ENCODE peak calls at places on chromosome 9, in ten cellular contexts. One of them, this sample, is unnamed.

GRCh38 chr9:38423273-38423938 is 848 bp downstream of the IGFBPL1 start:
- DNase-seq in GM13976: no peak
- DNase-seq in fibroblast of villous mesenchyme: no peak
- DNase-seq in progenitor cell of endocrine pancreas: no peak
- DNase-seq in thoracic aorta: no peak
- DNase-seq in left lung: no peak
- DNase-seq in cardiac muscle cell: no peak
- DNase-seq in fibroblast of pulmonary artery: no peak
- DNase-seq in cardiac fibroblast: no peak
- DNase-seq in AG04449: no peak
- DNase-seq in this sample: no peak

GRCh38 chr9:131776473-131776872 is 36.6 kb upstream of the RAPGEF1 start:
- DNase-seq in fibroblast of pulmonary artery: peak
- DNase-seq in thoracic aorta: no peak
- DNase-seq in AG04449: no peak
- DNase-seq in left lung: no peak
- DNase-seq in GM13976: peak
- DNase-seq in fibroblast of villous mesenchyme: peak
- DNase-seq in progenitor cell of endocrine pancreas: peak
- DNase-seq in cardiac fibroblast: peak
- DNase-seq in cardiac muscle cell: peak
- DNase-seq in this sample: no peak

GRCh38 chr9:128120061-128120740 is 7.3 kb downstream of the PTGES2 start:
- DNase-seq in fibroblast of villous mesenchyme: no peak
- DNase-seq in GM13976: no peak
- DNase-seq in AG04449: no peak
- DNase-seq in fibroblast of pulmonary artery: no peak
- DNase-seq in thoracic aorta: no peak
- DNase-seq in cardiac muscle cell: no peak
- DNase-seq in progenitor cell of endocrine pancreas: no peak
- DNase-seq in left lung: peak
- DNase-seq in cardiac fibroblast: no peak
- DNase-seq in this sample: no peak

GRCh38 chr9:18543406-18543965 is 69.5 kb downstream of the ADAMTSL1 start:
- DNase-seq in thoracic aorta: no peak
- DNase-seq in cardiac muscle cell: peak
- DNase-seq in progenitor cell of endocrine pancreas: no peak
- DNase-seq in GM13976: no peak
- DNase-seq in fibroblast of villous mesenchyme: peak
- DNase-seq in left lung: peak
- DNase-seq in fibroblast of pulmonary artery: peak
- DNase-seq in cardiac fibroblast: peak
- DNase-seq in AG04449: peak
- DNase-seq in this sample: no peak

GRCh38 chr9:87606921-87607521 is 109.4 kb downstream of the DAPK1 start:
- DNase-seq in left lung: no peak
- DNase-seq in fibroblast of pulmonary artery: peak
- DNase-seq in GM13976: no peak
- DNase-seq in fibroblast of villous mesenchyme: peak
- DNase-seq in cardiac fibroblast: peak
- DNase-seq in cardiac muscle cell: peak
- DNase-seq in AG04449: peak
- DNase-seq in thoracic aorta: no peak
- DNase-seq in progenitor cell of endocrine pancreas: no peak
- DNase-seq in this sample: no peak

GRCh38 chr9:74942801-74943200 is 9.9 kb downstream of the C9orf40 start:
- DNase-seq in GM13976: no peak
- DNase-seq in fibroblast of pulmonary artery: peak
- DNase-seq in thoracic aorta: no peak
- DNase-seq in AG04449: no peak
- DNase-seq in cardiac muscle cell: peak
- DNase-seq in progenitor cell of endocrine pancreas: no peak
- DNase-seq in fibroblast of villous mesenchyme: peak
- DNase-seq in cardiac fibroblast: peak
- DNase-seq in left lung: no peak
- DNase-seq in this sample: no peak

GRCh38 chr9:81826541-81826906 is 101.7 kb upstream of the SPATA31D4 start:
- DNase-seq in fibroblast of pulmonary artery: peak
- DNase-seq in thoracic aorta: no peak
- DNase-seq in cardiac muscle cell: peak
- DNase-seq in fibroblast of villous mesenchyme: no peak
- DNase-seq in AG04449: no peak
- DNase-seq in GM13976: no peak
- DNase-seq in cardiac fibroblast: peak
- DNase-seq in progenitor cell of endocrine pancreas: no peak
- DNase-seq in left lung: peak
- DNase-seq in this sample: no peak

GRCh38 chr9:83257937-83258336 is 195.0 kb upstream of the RASEF start:
- DNase-seq in progenitor cell of endocrine pancreas: no peak
- DNase-seq in GM13976: no peak
- DNase-seq in thoracic aorta: no peak
- DNase-seq in AG04449: no peak
- DNase-seq in cardiac muscle cell: no peak
- DNase-seq in cardiac fibroblast: no peak
- DNase-seq in left lung: no peak
- DNase-seq in fibroblast of pulmonary artery: no peak
- DNase-seq in fibroblast of villous mesenchyme: no peak
- DNase-seq in this sample: no peak

GRCh38 chr9:34089311-34089710 is 37.2 kb downstream of the DCAF12 start:
- DNase-seq in cardiac fibroblast: no peak
- DNase-seq in progenitor cell of endocrine pancreas: no peak
- DNase-seq in fibroblast of pulmonary artery: no peak
- DNase-seq in left lung: no peak
- DNase-seq in cardiac muscle cell: no peak
- DNase-seq in GM13976: no peak
- DNase-seq in fibroblast of villous mesenchyme: no peak
- DNase-seq in thoracic aorta: no peak
- DNase-seq in AG04449: no peak
- DNase-seq in this sample: no peak

GRCh38 chr9:137070906-137071275 is 534 bp upstream of the SAPCD2 start:
- DNase-seq in cardiac fibroblast: no peak
- DNase-seq in GM13976: peak
- DNase-seq in fibroblast of pulmonary artery: no peak
- DNase-seq in left lung: no peak
- DNase-seq in cardiac muscle cell: no peak
- DNase-seq in progenitor cell of endocrine pancreas: no peak
- DNase-seq in fibroblast of villous mesenchyme: no peak
- DNase-seq in AG04449: no peak
- DNase-seq in thoracic aorta: no peak
- DNase-seq in this sample: peak
- TF ChIP-seq CTCF in cardiac fibroblast: no peak
- TF ChIP-seq CTCF in GM13976: no peak
- TF ChIP-seq CTCF in fibroblast of pulmonary artery: no peak
- TF ChIP-seq CTCF in left lung: peak
- TF ChIP-seq CTCF in cardiac muscle cell: no peak
- TF ChIP-seq CTCF in progenitor cell of endocrine pancreas: peak
- TF ChIP-seq CTCF in fibroblast of villous mesenchyme: no peak
- TF ChIP-seq CTCF in AG04449: no peak
- TF ChIP-seq CTCF in thoracic aorta: peak
- TF ChIP-seq CTCF in this sample: no peak

DNA sequence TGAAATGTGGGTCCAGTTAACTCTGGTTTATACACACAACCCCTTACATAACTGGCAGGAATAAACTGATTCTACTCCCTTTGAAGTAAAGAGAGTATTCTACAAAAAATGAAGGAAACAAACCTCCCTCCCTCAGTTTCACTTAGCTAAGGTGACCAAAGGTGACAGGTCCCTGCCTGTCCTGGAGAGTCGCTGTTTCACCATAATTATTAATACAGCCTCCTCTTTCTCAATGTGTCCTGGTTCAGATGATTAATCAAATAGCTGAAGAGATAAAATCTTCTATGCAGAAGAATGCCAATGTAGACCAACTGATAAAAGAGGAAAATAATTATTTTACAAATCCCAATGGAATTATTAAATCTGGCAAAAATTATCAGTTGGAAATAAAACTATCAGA is 163.7 kb upstream of the GNA14 start:
- DNase-seq in cardiac muscle cell: no peak
- DNase-seq in progenitor cell of endocrine pancreas: no peak
- DNase-seq in fibroblast of villous mesenchyme: no peak
- DNase-seq in cardiac fibroblast: no peak
- DNase-seq in left lung: no peak
- DNase-seq in thoracic aorta: no peak
- DNase-seq in GM13976: no peak
- DNase-seq in fibroblast of pulmonary artery: no peak
- DNase-seq in AG04449: no peak
- DNase-seq in this sample: no peak
- TF ChIP-seq CTCF in cardiac muscle cell: no peak
- TF ChIP-seq CTCF in progenitor cell of endocrine pancreas: no peak
- TF ChIP-seq CTCF in fibroblast of villous mesenchyme: no peak
- TF ChIP-seq CTCF in cardiac fibroblast: no peak
- TF ChIP-seq CTCF in left lung: no peak
- TF ChIP-seq CTCF in thoracic aorta: no peak
- TF ChIP-seq CTCF in GM13976: no peak
- TF ChIP-seq CTCF in fibroblast of pulmonary artery: no peak
- TF ChIP-seq CTCF in AG04449: no peak
- TF ChIP-seq CTCF in this sample: no peak

GRCh38 chr9:108271236-108271635 is 584.5 kb downstream of the ACTL7B start:
- DNase-seq in cardiac fibroblast: no peak
- DNase-seq in fibroblast of pulmonary artery: no peak
- DNase-seq in thoracic aorta: no peak
- DNase-seq in fibroblast of villous mesenchyme: no peak
- DNase-seq in left lung: no peak
- DNase-seq in progenitor cell of endocrine pancreas: no peak
- DNase-seq in AG04449: no peak
- DNase-seq in cardiac muscle cell: no peak
- DNase-seq in GM13976: no peak
- DNase-seq in this sample: no peak

GRCh38 chr9:108273988-108274387 is 581.8 kb downstream of the ACTL7B start:
- DNase-seq in fibroblast of pulmonary artery: no peak
- DNase-seq in progenitor cell of endocrine pancreas: no peak
- DNase-seq in AG04449: no peak
- DNase-seq in fibroblast of villous mesenchyme: no peak
- DNase-seq in thoracic aorta: no peak
- DNase-seq in cardiac muscle cell: no peak
- DNase-seq in left lung: no peak
- DNase-seq in cardiac fibroblast: peak
- DNase-seq in GM13976: no peak
- DNase-seq in this sample: no peak

GRCh38 chr9:108271646-108272349 is 584.0 kb downstream of the ACTL7B start:
- DNase-seq in AG04449: peak
- DNase-seq in cardiac fibroblast: peak
- DNase-seq in progenitor cell of endocrine pancreas: peak
- DNase-seq in thoracic aorta: no peak
- DNase-seq in fibroblast of villous mesenchyme: peak
- DNase-seq in left lung: no peak
- DNase-seq in cardiac muscle cell: peak
- DNase-seq in fibroblast of pulmonary artery: peak
- DNase-seq in GM13976: no peak
- DNase-seq in this sample: no peak

GRCh38 chr9:108270041-108270440 is 585.7 kb downstream of the ACTL7B start:
- DNase-seq in fibroblast of pulmonary artery: no peak
- DNase-seq in cardiac fibroblast: no peak
- DNase-seq in GM13976: no peak
- DNase-seq in left lung: no peak
- DNase-seq in thoracic aorta: no peak
- DNase-seq in progenitor cell of endocrine pancreas: no peak
- DNase-seq in cardiac muscle cell: no peak
- DNase-seq in AG04449: no peak
- DNase-seq in fibroblast of villous mesenchyme: peak
- DNase-seq in this sample: no peak

GRCh38 chr9:108272350-108272899 is 583.4 kb downstream of the ACTL7B start:
- DNase-seq in thoracic aorta: no peak
- DNase-seq in GM13976: no peak
- DNase-seq in AG04449: no peak
- DNase-seq in fibroblast of pulmonary artery: peak
- DNase-seq in cardiac fibroblast: peak
- DNase-seq in cardiac muscle cell: peak
- DNase-seq in progenitor cell of endocrine pancreas: no peak
- DNase-seq in left lung: peak
- DNase-seq in fibroblast of villous mesenchyme: peak
- DNase-seq in this sample: peak
- TF ChIP-seq CTCF in thoracic aorta: no peak
- TF ChIP-seq CTCF in GM13976: peak
- TF ChIP-seq CTCF in AG04449: peak
- TF ChIP-seq CTCF in fibroblast of pulmonary artery: peak
- TF ChIP-seq CTCF in cardiac fibroblast: peak
- TF ChIP-seq CTCF in cardiac muscle cell: peak
- TF ChIP-seq CTCF in progenitor cell of endocrine pancreas: peak
- TF ChIP-seq CTCF in left lung: peak
- TF ChIP-seq CTCF in fibroblast of villous mesenchyme: peak
- TF ChIP-seq CTCF in this sample: no peak

DNA sequence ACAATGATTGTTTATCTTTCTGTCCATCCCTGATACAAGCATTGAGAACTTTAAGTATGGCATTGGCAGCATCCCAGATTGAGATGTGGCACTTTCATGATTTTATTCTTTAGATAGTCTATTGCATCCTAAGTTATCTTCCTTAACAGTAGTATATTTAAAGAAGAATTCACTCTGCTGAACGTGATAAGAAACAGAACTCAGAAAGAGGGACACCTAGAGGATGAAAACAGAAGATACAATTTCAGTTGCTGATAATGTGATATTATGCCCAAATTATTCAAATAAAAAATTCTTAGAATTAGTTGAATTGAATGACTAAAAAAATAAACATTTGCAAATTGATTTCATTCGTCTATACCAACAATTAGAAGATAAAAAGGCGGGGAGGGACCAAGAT is 218.1 kb upstream of the DMRTA1 start:
- DNase-seq in AG04449: no peak
- DNase-seq in thoracic aorta: no peak
- DNase-seq in fibroblast of pulmonary artery: peak
- DNase-seq in cardiac fibroblast: peak
- DNase-seq in GM13976: no peak
- DNase-seq in cardiac muscle cell: peak
- DNase-seq in fibroblast of villous mesenchyme: no peak
- DNase-seq in left lung: no peak
- DNase-seq in progenitor cell of endocrine pancreas: no peak
- DNase-seq in this sample: no peak
- TF ChIP-seq CTCF in AG04449: peak
- TF ChIP-seq CTCF in thoracic aorta: no peak
- TF ChIP-seq CTCF in fibroblast of pulmonary artery: peak
- TF ChIP-seq CTCF in cardiac fibroblast: peak
- TF ChIP-seq CTCF in GM13976: no peak
- TF ChIP-seq CTCF in cardiac muscle cell: peak
- TF ChIP-seq CTCF in fibroblast of villous mesenchyme: peak
- TF ChIP-seq CTCF in left lung: no peak
- TF ChIP-seq CTCF in progenitor cell of endocrine pancreas: no peak
- TF ChIP-seq CTCF in this sample: no peak

This sample was measured in GM10248.